ENCODE peak calls at places on chromosomes 4 and X, in five cellular contexts. N is K562, M is GM12865, Z is right lobe of liver, D is GM13976. K is an unnamed sample.

GRCh38 chr4:147334478-147334877 is 146.4 kb upstream of the EDNRA start:
- DNase-seq in N (no peak), M (no peak), Z (no peak), D (no peak), K (no peak)

GRCh38 chrX:118974908-118975671 is 672 bp downstream of the LONRF3 start:
- DNase-seq in N (peak; percentile 67), M (peak; percentile 19), Z (peak; percentile 72), D (peak; percentile 56), K (peak; percentile 43)

GRCh38 chr4:5685296-5685695 is 23.1 kb downstream of the EVC2 start:
- DNase-seq in N (no peak), M (no peak), Z (no peak), D (no peak), K (no peak)

GRCh38 chr4:17781072-17781830 is at the start of gene FAM184B:
- DNase-seq in N (no peak), M (no peak), Z (no peak), D (peak; percentile 33), K (peak; percentile 57)

GRCh38 chr4:183747380-183747779 is 88.3 kb downstream of the TRAPPC11 start:
- DNase-seq in N (no peak), M (no peak), Z (no peak), D (no peak), K (no peak)

GRCh38 chr4:114263233-114263632 is 283.8 kb upstream of the ARSJ start:
- DNase-seq in N (no peak), M (no peak), Z (no peak), D (no peak), K (no peak)

GRCh38 chrX:54044126-54044876 is at the start of gene PHF8:
- DNase-seq in N (peak; percentile 95), M (peak; percentile 97), Z (peak; percentile 94), D (peak; percentile 88), K (peak; percentile 92)

GRCh38 chrX:41333744-41333993 is 293 bp upstream of the DDX3X start:
- DNase-seq in N (peak; percentile 87), M (peak; percentile 92), Z (no peak), D (peak; percentile 76), K (peak; percentile 68)

GRCh38 chr4:165204462-165204830 is 2.9 kb upstream of the KLHL2 start:
- DNase-seq in N (peak; percentile 27), M (no peak), Z (no peak), D (peak; percentile 28), K (no peak)

GRCh38 chrX:120402363-120402762 is 40.5 kb downstream of the ATP1B4 start:
- DNase-seq in N (no peak), M (no peak), Z (no peak), D (no peak), K (no peak)

GRCh38 chrX:44303119-44303518 is 40.4 kb downstream of the EFHC2 start:
- DNase-seq in N (no peak), M (no peak), Z (no peak), D (no peak), K (no peak)

GRCh38 chrX:44143061-44143602 is 169.9 kb upstream of the NDP start:
- DNase-seq in N (peak; percentile 0), M (no peak), Z (no peak), D (no peak), K (no peak)

GRCh38 chr4:340011-340410 is 2.4 kb downstream of the ZNF141 start:
- DNase-seq in N (no peak), M (no peak), Z (no peak), D (no peak), K (no peak)
- TF ChIP-seq CTCF in N (no peak), M (no peak), Z (no peak), D (no peak), K (peak; percentile 74)

DNA sequence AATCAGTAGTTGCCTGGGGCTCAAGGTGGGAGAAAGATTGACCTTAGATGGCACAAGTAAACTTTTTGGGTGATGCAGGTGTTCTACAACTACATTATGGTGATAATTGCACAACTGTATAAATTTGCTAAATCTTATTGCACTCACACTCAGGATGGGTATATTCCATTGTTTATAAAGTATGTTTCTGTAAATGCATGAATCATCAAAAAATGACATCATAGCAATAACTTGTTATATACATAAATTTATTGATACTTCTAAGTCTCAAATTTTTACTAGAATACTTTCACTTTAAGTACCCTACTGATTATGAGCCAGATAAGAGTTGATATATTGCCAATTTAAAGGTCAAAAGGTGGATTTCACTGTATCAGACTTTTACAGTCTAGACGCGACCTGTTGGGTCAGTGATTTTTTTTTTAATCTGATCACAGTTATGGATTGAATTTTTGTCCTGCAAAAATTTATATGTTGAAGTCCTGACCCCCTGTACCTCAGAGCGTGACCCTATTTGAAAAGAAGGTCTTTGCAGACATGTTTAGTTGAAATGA is 37.4 kb upstream of the MTMR1 start:
- DNase-seq in N (no peak), M (no peak), Z (no peak), D (no peak), K (no peak)
- TF ChIP-seq CTCF in N (no peak), M (no peak), Z (no peak), D (no peak), K (no peak)

GRCh38 chr4:157590679-157591078 is 370.2 kb downstream of the GRIA2 start:
- DNase-seq in N (no peak), M (no peak), Z (no peak), D (no peak), K (no peak)
- TF ChIP-seq CTCF in N (no peak), M (no peak), Z (no peak), D (no peak), K (no peak)

GRCh38 chr4:32672369-32672768 is 1952.2 kb downstream of the PCDH7 start:
- DNase-seq in N (no peak), M (no peak), Z (no peak), D (no peak), K (no peak)
- TF ChIP-seq CTCF in N (no peak), M (no peak), Z (no peak), D (no peak), K (no peak)

GRCh38 chr4:7733201-7733600 is 206.5 kb downstream of the AFAP1 start:
- DNase-seq in N (no peak), M (no peak), Z (no peak), D (no peak), K (no peak)
- TF ChIP-seq CTCF in N (no peak), M (no peak), Z (no peak), D (no peak), K (no peak)

DNA sequence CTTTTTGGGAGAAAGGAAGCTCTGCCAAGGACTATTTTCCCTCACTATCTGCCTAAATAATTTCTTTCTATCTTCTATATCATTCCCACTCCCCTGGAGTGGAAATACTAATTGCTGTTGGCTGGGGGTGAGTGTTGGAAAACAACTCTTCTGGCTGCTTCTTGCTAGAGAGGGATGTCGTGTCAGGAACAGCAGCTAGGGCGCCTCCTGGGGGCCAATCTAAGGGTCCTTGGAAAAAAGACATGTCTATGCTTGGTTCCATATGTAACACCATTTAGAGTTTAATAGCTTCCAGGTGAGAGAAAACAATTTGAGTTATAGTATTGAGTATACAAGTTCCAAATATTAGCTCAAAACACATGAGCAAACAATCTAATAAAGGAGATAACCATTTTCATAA is 111.3 kb downstream of the MAGEE1 start:
- DNase-seq in N (no peak), M (no peak), Z (no peak), D (no peak), K (no peak)
- TF ChIP-seq CTCF in N (no peak), M (no peak), Z (no peak), D (no peak), K (no peak)

K was measured in glutamatergic neuron.